ENCODE peak calls at places on chromosomes 4 and X, in five cellular contexts. W is A549, I is fibroblast of pulmonary artery, H is PC-3, J is breast epithelium. F is an unnamed sample.

GRCh38 chr4:26273308-26273980 is 47.4 kb upstream of the RBPJ start:
- DNase-seq in W (no peak), I (no peak), H (no peak), J (no peak), F (no peak)

GRCh38 chr4:76949293-76950051 is at the start of gene SEPTIN11:
- DNase-seq in W (peak; percentile 90), I (peak; percentile 95), H (peak; percentile 84), J (peak; percentile 85), F (no peak)

GRCh38 chr4:146255874-146256273 is 41.5 kb downstream of the REELD1 start:
- DNase-seq in W (peak; percentile 46), I (peak; percentile 78), H (peak; percentile 32), J (no peak), F (no peak)

GRCh38 chrX:8274166-8274565 is 103.1 kb upstream of the VCX2 start:
- DNase-seq in W (no peak), I (peak; percentile 16), H (no peak), J (no peak), F (no peak)

GRCh38 chr4:186068581-186069402 is at the start of gene TLR3:
- DNase-seq in W (no peak), I (peak; percentile 52), H (peak; percentile 20), J (no peak), F (no peak)

GRCh38 chr4:158302076-158302866 is 92.0 kb downstream of the TMEM144 start:
- DNase-seq in W (no peak), I (peak; percentile 85), H (peak; percentile 74), J (no peak), F (no peak)

GRCh38 chr4:114964016-114964415 is 149.4 kb downstream of the NDST4 start:
- DNase-seq in W (no peak), I (no peak), H (no peak), J (no peak), F (no peak)

GRCh38 chr4:158895797-158896442 is 127.1 kb downstream of the FNIP2 start:
- DNase-seq in W (peak; percentile 23), I (peak; percentile 53), H (peak; percentile 32), J (no peak), F (no peak)

GRCh38 chr4:113083346-113083745 is 33.9 kb downstream of the ANK2 start:
- DNase-seq in W (no peak), I (no peak), H (no peak), J (no peak), F (no peak)

GRCh38 chrX:77937291-77937690 is 26.8 kb downstream of the ATP7A start:
- DNase-seq in W (peak; percentile 68), I (peak; percentile 44), H (peak; percentile 92), J (no peak), F (no peak)

GRCh38 chrX:101287402-101287801 is 3.7 kb downstream of the TAF7L start:
- DNase-seq in W (peak; percentile 50), I (peak; percentile 66), H (peak; percentile 75), J (no peak), F (no peak)

GRCh38 chrX:17291998-17292658 is 82.9 kb upstream of the NHS start:
- DNase-seq in W (no peak), I (no peak), H (no peak), J (no peak), F (no peak)

GRCh38 chrX:134911348-134911747 is 79.4 kb upstream of the SMIM10 start:
- DNase-seq in W (no peak), I (no peak), H (no peak), J (no peak), F (no peak)

GRCh38 chr4:120057416-120057815 is 9.2 kb downstream of the MAD2L1 start:
- DNase-seq in W (no peak), I (no peak), H (no peak), J (no peak), F (no peak)

GRCh38 chrX:123731258-123731986 is 1.4 kb downstream of the THOC2 start:
- DNase-seq in W (no peak), I (peak; percentile 38), H (peak; percentile 24), J (no peak), F (no peak)

GRCh38 chr4:100093091-100093866 is 97.0 kb downstream of the DDIT4L start:
- DNase-seq in W (peak; percentile 84), I (peak; percentile 96), H (peak; percentile 86), J (peak; percentile 72), F (peak; percentile 81)

GRCh38 chrX:108399427-108400165 is 38.6 kb downstream of the COL4A6 start:
- DNase-seq in W (peak; percentile 44), I (peak; percentile 49), H (peak; percentile 92), J (no peak), F (no peak)

GRCh38 chr4:119211856-119212250 is 660 bp upstream of the USP53 start:
- DNase-seq in W (no peak), I (no peak), H (no peak), J (no peak), F (no peak)

DNA sequence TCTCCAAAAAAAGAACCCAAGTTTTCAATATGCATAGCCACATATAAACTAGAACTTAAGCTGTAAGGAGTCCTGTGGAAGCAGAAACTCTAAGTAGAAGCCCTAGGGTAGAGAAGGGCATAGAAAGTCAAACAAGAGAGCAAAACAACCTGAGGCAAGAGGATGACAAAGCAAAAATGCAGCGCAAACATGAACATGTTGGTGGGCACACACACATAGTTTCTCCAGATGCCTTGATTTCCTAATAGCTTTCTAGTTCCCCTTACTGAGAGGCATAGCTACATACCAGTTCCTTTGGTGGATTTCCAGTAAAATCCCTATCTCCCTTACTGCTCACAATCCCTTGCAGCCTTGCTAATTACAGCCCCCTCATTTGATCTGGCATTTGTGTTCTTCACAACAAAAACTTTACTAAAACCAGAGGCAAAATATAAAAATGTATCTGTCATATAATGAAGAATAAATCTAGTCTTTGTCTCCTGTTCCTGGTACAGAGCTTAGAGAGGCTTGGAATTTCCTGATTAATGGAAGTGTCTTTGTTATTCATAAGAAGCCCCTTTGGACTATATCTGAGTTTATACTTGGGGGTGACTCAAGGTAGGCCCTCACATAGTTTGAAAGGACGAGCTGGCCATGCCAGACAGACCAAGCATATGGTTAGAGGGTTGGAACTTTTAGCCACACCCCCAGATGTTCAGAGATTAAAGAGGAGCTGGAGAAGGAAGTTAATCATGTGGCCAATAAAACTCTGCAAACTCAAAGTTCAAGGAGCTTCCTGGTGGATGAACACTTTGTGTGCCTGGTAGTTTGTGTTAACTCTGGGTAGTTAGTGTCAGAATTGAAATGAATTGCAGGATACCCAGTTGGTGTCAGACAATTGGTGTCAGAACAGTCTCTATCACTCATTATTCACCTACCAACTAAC is 52.7 kb upstream of the ZCCHC13 start:
- DNase-seq in W (peak; percentile 78), I (peak; percentile 72), H (peak; percentile 38), J (no peak), F (no peak)
- H3K4me3 ChIP-seq in W (no peak overlapping the region), I (no peak overlapping the region), H (no peak overlapping the region), J (no peak overlapping the region), F (no peak overlapping the region)

GRCh38 chr4:121824171-121824527 is 466 bp upstream of the CCNA2 start:
- DNase-seq in W (no peak), I (no peak), H (no peak), J (no peak), F (no peak)

GRCh38 chr4:121822047-121822446 is 1.6 kb downstream of the CCNA2 start:
- DNase-seq in W (no peak), I (no peak), H (no peak), J (no peak), F (no peak)

GRCh38 chr4:121824950-121825349 is 1.3 kb upstream of the CCNA2 start:
- DNase-seq in W (no peak), I (no peak), H (no peak), J (no peak), F (no peak)

GRCh38 chr4:121823505-121824170 is at the start of gene CCNA2:
- DNase-seq in W (peak; percentile 96), I (peak; percentile 98), H (peak; percentile 96), J (peak; percentile 94), F (peak; percentile 66)

GRCh38 chr4:121822796-121823504 is 733 bp downstream of the CCNA2 start:
- DNase-seq in W (peak; percentile 25), I (peak; percentile 29), H (peak; percentile 27), J (no peak), F (no peak)
- TF ChIP-seq CTCF in W (no peak), I (peak; percentile 30), H (no peak), J (no peak), F (no peak)

GRCh38 chr4:153471691-153472080 is 5.5 kb downstream of the TMEM131L start:
- DNase-seq in W (no peak), I (no peak), H (no peak), J (no peak), F (no peak)
- H3K4me3 ChIP-seq in W (no peak overlapping the region), I (no peak overlapping the region), H (no peak overlapping the region), J (no peak overlapping the region), F (no peak overlapping the region)

DNA sequence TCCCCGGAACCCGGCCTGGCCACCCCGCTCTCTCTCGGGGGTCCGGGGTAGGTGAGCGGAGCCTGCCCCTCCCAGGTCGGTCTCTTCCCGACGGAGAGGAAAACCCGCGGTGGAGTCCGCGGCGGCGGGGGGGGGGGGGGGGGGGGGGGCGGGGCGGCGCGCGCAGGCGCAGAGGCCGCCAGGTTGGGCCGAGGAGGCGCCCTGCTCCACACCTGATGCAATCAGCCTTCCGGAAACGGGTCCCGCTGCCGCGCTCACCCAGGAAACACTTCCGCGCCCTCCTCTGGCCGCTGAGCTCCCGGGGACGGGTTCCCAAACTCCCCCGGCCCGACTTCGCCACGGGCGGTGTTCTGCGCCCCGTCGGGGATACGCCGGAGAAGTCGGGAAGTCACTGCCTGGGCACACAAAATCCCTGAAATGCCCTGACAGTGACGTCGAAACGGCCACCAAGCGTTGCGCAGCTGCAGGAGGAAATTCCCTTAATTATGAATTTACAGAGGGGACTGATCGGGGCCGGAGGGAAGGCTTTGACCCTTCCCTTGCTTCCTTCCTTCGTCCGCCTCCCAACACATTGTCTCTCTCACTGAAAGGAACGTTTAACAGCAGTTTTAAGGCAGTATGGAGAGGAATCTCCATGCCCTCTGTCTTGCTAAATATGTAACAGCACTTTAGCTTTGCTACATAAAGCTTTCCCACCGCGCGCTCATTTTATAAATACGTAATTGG is 2.1 kb upstream of the APBB2 start:
- DNase-seq in W (peak; percentile 87), I (peak; percentile 76), H (peak; percentile 83), J (peak; percentile 67), F (no peak)
- TF ChIP-seq CTCF in W (peak; percentile 23), I (peak; percentile 39), H (no peak), J (peak; percentile 49), F (peak; percentile 21)

GRCh38 chr4:4248885-4249203 is 821 bp upstream of the TMEM128 start:
- DNase-seq in W (no peak), I (no peak), H (no peak), J (no peak), F (no peak)
- H3K4me3 ChIP-seq in W (peak overlapping the region; percentile 78), I (peak overlapping the region; percentile 93), H (peak overlapping the region; percentile 94), J (peak overlapping the region; percentile 96), F (peak overlapping the region; percentile 87)

DNA sequence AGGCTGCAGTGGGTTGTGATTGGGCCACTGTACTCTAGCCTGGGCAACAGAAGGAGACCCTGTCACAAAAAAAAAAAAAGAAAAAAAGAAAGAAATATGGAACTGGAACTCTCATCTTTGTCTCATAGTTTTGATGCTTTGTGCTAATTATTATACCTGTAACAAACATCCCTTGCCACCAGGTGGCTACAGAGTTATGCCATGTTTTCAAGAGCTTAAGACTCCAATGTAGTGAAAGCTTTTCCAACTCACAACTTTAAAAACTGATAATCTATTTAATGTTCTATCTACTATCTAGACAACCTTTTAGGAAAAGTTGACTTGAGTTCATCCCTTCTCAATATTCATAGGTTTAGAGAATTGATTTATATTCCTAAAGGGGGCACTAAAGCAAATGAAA is 42.4 kb downstream of the HTR2C start:
- DNase-seq in W (peak; percentile 13), I (peak; percentile 42), H (peak; percentile 39), J (no peak), F (no peak)
- TF ChIP-seq CTCF in W (peak; percentile 31), I (peak; percentile 40), H (peak; percentile 55), J (no peak), F (peak; percentile 51)

GRCh38 chrX:21657318-21658151 is 595 bp downstream of the KLHL34 start:
- DNase-seq in W (no peak), I (no peak), H (no peak), J (no peak), F (no peak)
- H3K4me3 ChIP-seq in W (no peak overlapping the region), I (no peak overlapping the region), H (no peak overlapping the region), J (peak overlapping the region; percentile 25), F (no peak overlapping the region)

F was measured in epithelial cell of proximal tubule.